ENCODE peak calls at places on chromosome 16, in nine cellular contexts. One of them, this sample, is unnamed.

GRCh38 chr16:54936979-54937672 is 6.5 kb downstream of the IRX5 start:
- DNase-seq in adipocyte: peak; percentile 51
- DNase-seq in HCT116: no peak
- DNase-seq in fibroblast of lung: no peak
- DNase-seq in IMR-90: no peak
- DNase-seq in GM23248: peak; percentile 93
- DNase-seq in mammary epithelial cell: peak; percentile 82
- DNase-seq in endodermal cell: peak; percentile 92
- DNase-seq in colonic mucosa: no peak
- DNase-seq in this sample: no peak

GRCh38 chr16:30998852-30999761 is 11.3 kb downstream of the STX1B start:
- DNase-seq in adipocyte: peak; percentile 18
- DNase-seq in HCT116: no peak
- DNase-seq in fibroblast of lung: no peak
- DNase-seq in IMR-90: no peak
- DNase-seq in GM23248: peak; percentile 60
- DNase-seq in mammary epithelial cell: no peak
- DNase-seq in endodermal cell: no peak
- DNase-seq in colonic mucosa: no peak
- DNase-seq in this sample: no peak

GRCh38 chr16:89025636-89026035 is 48.6 kb upstream of the CBFA2T3 start:
- DNase-seq in adipocyte: no peak
- DNase-seq in HCT116: no peak
- DNase-seq in fibroblast of lung: no peak
- DNase-seq in IMR-90: no peak
- DNase-seq in GM23248: no peak
- DNase-seq in mammary epithelial cell: no peak
- DNase-seq in endodermal cell: no peak
- DNase-seq in colonic mucosa: no peak
- DNase-seq in this sample: no peak

GRCh38 chr16:9256196-9256595 is 164.8 kb downstream of the HAPSTR1 start:
- DNase-seq in adipocyte: no peak
- DNase-seq in HCT116: peak; percentile 36
- DNase-seq in fibroblast of lung: no peak
- DNase-seq in IMR-90: no peak
- DNase-seq in GM23248: peak; percentile 16
- DNase-seq in mammary epithelial cell: no peak
- DNase-seq in endodermal cell: peak; percentile 95
- DNase-seq in colonic mucosa: peak; percentile 54
- DNase-seq in this sample: peak; percentile 77

GRCh38 chr16:15427648-15428239 is 6.6 kb upstream of the BMERB1 start:
- DNase-seq in adipocyte: peak; percentile 95
- DNase-seq in HCT116: peak; percentile 50
- DNase-seq in fibroblast of lung: peak; percentile 90
- DNase-seq in IMR-90: peak; percentile 84
- DNase-seq in GM23248: peak; percentile 90
- DNase-seq in mammary epithelial cell: no peak
- DNase-seq in endodermal cell: peak; percentile 61
- DNase-seq in colonic mucosa: peak; percentile 57
- DNase-seq in this sample: no peak

GRCh38 chr16:77782694-77783093 is 5.7 kb upstream of the VAT1L start:
- DNase-seq in adipocyte: no peak
- DNase-seq in HCT116: peak; percentile 7
- DNase-seq in fibroblast of lung: peak; percentile 48
- DNase-seq in IMR-90: peak; percentile 46
- DNase-seq in GM23248: peak; percentile 32
- DNase-seq in mammary epithelial cell: peak; percentile 11
- DNase-seq in endodermal cell: no peak
- DNase-seq in colonic mucosa: no peak
- DNase-seq in this sample: no peak

GRCh38 chr16:88049020-88049419 is 97.8 kb downstream of the BANP start:
- DNase-seq in adipocyte: no peak
- DNase-seq in HCT116: no peak
- DNase-seq in fibroblast of lung: no peak
- DNase-seq in IMR-90: no peak
- DNase-seq in GM23248: no peak
- DNase-seq in mammary epithelial cell: no peak
- DNase-seq in endodermal cell: no peak
- DNase-seq in colonic mucosa: no peak
- DNase-seq in this sample: no peak

GRCh38 chr16:2160915-2161551 is 5.5 kb downstream of the TRAF7 start:
- DNase-seq in adipocyte: peak; percentile 36
- DNase-seq in HCT116: no peak
- DNase-seq in fibroblast of lung: peak; percentile 67
- DNase-seq in IMR-90: peak; percentile 69
- DNase-seq in GM23248: peak; percentile 93
- DNase-seq in mammary epithelial cell: no peak
- DNase-seq in endodermal cell: no peak
- DNase-seq in colonic mucosa: peak; percentile 47
- DNase-seq in this sample: no peak

GRCh38 chr16:53509906-53510703 is 7.1 kb upstream of the AKTIP start:
- DNase-seq in adipocyte: peak; percentile 87
- DNase-seq in HCT116: peak; percentile 38
- DNase-seq in fibroblast of lung: peak; percentile 71
- DNase-seq in IMR-90: peak; percentile 62
- DNase-seq in GM23248: peak; percentile 79
- DNase-seq in mammary epithelial cell: peak; percentile 39
- DNase-seq in endodermal cell: peak; percentile 88
- DNase-seq in colonic mucosa: peak; percentile 58
- DNase-seq in this sample: peak; percentile 75

GRCh38 chr16:11835891-11836652 is 15.3 kb downstream of the RSL1D1 start:
- DNase-seq in adipocyte: peak; percentile 25
- DNase-seq in HCT116: no peak
- DNase-seq in fibroblast of lung: peak; percentile 27
- DNase-seq in IMR-90: peak; percentile 28
- DNase-seq in GM23248: peak; percentile 57
- DNase-seq in mammary epithelial cell: no peak
- DNase-seq in endodermal cell: peak; percentile 64
- DNase-seq in colonic mucosa: no peak
- DNase-seq in this sample: no peak

GRCh38 chr16:71439531-71439930 is 2.3 kb downstream of the TLE7 start:
- DNase-seq in adipocyte: no peak
- DNase-seq in HCT116: no peak
- DNase-seq in fibroblast of lung: no peak
- DNase-seq in IMR-90: no peak
- DNase-seq in GM23248: peak; percentile 18
- DNase-seq in mammary epithelial cell: no peak
- DNase-seq in endodermal cell: no peak
- DNase-seq in colonic mucosa: no peak
- DNase-seq in this sample: no peak

GRCh38 chr16:88923450-88923849 is 53.6 kb downstream of the CBFA2T3 start:
- DNase-seq in adipocyte: no peak
- DNase-seq in HCT116: no peak
- DNase-seq in fibroblast of lung: no peak
- DNase-seq in IMR-90: no peak
- DNase-seq in GM23248: no peak
- DNase-seq in mammary epithelial cell: no peak
- DNase-seq in endodermal cell: no peak
- DNase-seq in colonic mucosa: no peak
- DNase-seq in this sample: no peak

GRCh38 chr16:73615256-73615655 is 567.3 kb upstream of the ZFHX3 start:
- DNase-seq in adipocyte: no peak
- DNase-seq in HCT116: no peak
- DNase-seq in fibroblast of lung: peak; percentile 62
- DNase-seq in IMR-90: no peak
- DNase-seq in GM23248: no peak
- DNase-seq in mammary epithelial cell: no peak
- DNase-seq in endodermal cell: no peak
- DNase-seq in colonic mucosa: no peak
- DNase-seq in this sample: no peak

GRCh38 chr16:58733671-58734458 is at the start of gene GOT2:
- DNase-seq in adipocyte: peak; percentile 91
- DNase-seq in HCT116: peak; percentile 73
- DNase-seq in fibroblast of lung: peak; percentile 83
- DNase-seq in IMR-90: peak; percentile 79
- DNase-seq in GM23248: peak; percentile 92
- DNase-seq in mammary epithelial cell: peak; percentile 90
- DNase-seq in endodermal cell: peak; percentile 96
- DNase-seq in colonic mucosa: peak; percentile 87
- DNase-seq in this sample: peak; percentile 82

GRCh38 chr16:25224731-25225319 is 8.1 kb downstream of the AQP8 start:
- DNase-seq in adipocyte: no peak
- DNase-seq in HCT116: no peak
- DNase-seq in fibroblast of lung: no peak
- DNase-seq in IMR-90: no peak
- DNase-seq in GM23248: no peak
- DNase-seq in mammary epithelial cell: no peak
- DNase-seq in endodermal cell: no peak
- DNase-seq in colonic mucosa: no peak
- DNase-seq in this sample: no peak

GRCh38 chr16:89360760-89361435 is 129.5 kb downstream of the ANKRD11 start:
- DNase-seq in adipocyte: no peak
- DNase-seq in HCT116: no peak
- DNase-seq in fibroblast of lung: no peak
- DNase-seq in IMR-90: no peak
- DNase-seq in GM23248: no peak
- DNase-seq in mammary epithelial cell: no peak
- DNase-seq in endodermal cell: peak; percentile 90
- DNase-seq in colonic mucosa: no peak
- DNase-seq in this sample: no peak

GRCh38 chr16:23753908-23754593 is 775 bp upstream of the CHP2 start:
- DNase-seq in adipocyte: no peak
- DNase-seq in HCT116: no peak
- DNase-seq in fibroblast of lung: no peak
- DNase-seq in IMR-90: no peak
- DNase-seq in GM23248: no peak
- DNase-seq in mammary epithelial cell: no peak
- DNase-seq in endodermal cell: peak; percentile 70
- DNase-seq in colonic mucosa: no peak
- DNase-seq in this sample: no peak

GRCh38 chr16:27950488-27950887 is 113.0 kb downstream of the GSG1L start:
- DNase-seq in adipocyte: no peak
- DNase-seq in HCT116: no peak
- DNase-seq in fibroblast of lung: no peak
- DNase-seq in IMR-90: no peak
- DNase-seq in GM23248: no peak
- DNase-seq in mammary epithelial cell: no peak
- DNase-seq in endodermal cell: no peak
- DNase-seq in colonic mucosa: no peak
- DNase-seq in this sample: no peak
- H3K4me3 ChIP-seq in adipocyte: no peak overlapping the region
- H3K4me3 ChIP-seq in HCT116: no peak overlapping the region
- H3K4me3 ChIP-seq in fibroblast of lung: no peak overlapping the region
- H3K4me3 ChIP-seq in IMR-90: no peak overlapping the region
- H3K4me3 ChIP-seq in GM23248: no peak overlapping the region
- H3K4me3 ChIP-seq in mammary epithelial cell: no peak overlapping the region
- H3K4me3 ChIP-seq in endodermal cell: no peak overlapping the region
- H3K4me3 ChIP-seq in colonic mucosa: no peak overlapping the region
- H3K4me3 ChIP-seq in this sample: no peak overlapping the region

DNA sequence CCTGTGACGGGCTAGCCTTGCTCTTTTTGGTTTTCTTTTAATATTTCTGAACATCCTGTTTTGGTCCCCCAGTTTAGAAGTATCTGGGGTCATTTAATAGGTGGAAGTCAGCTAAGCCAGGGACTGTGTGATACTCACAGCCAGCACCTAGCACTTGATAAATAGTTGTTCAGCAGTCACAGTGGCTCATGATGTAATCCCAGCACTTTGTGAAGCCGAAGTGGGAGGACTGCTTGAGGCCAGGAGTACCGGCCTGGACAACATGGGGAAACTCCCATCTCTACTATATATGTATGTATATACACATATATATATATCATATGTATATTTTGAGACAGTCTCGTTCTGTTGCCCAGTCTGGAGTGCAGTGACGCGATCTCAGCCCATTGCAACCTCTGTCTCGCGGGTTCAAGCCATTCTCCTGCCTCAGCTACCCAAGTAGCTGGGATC is 1.8 kb upstream of the ZNRF1 start:
- DNase-seq in adipocyte: no peak
- DNase-seq in HCT116: no peak
- DNase-seq in fibroblast of lung: no peak
- DNase-seq in IMR-90: no peak
- DNase-seq in GM23248: no peak
- DNase-seq in mammary epithelial cell: no peak
- DNase-seq in endodermal cell: peak; percentile 55
- DNase-seq in colonic mucosa: no peak
- DNase-seq in this sample: no peak
- H3K9ac ChIP-seq in adipocyte: no peak overlapping the region
- H3K9ac ChIP-seq in HCT116: no peak overlapping the region
- H3K9ac ChIP-seq in fibroblast of lung: no peak overlapping the region
- H3K9ac ChIP-seq in IMR-90: no peak overlapping the region
- H3K9ac ChIP-seq in GM23248: no peak overlapping the region
- H3K9ac ChIP-seq in mammary epithelial cell: no peak overlapping the region
- H3K9ac ChIP-seq in endodermal cell: no peak overlapping the region
- H3K9ac ChIP-seq in colonic mucosa: no peak overlapping the region
- H3K9ac ChIP-seq in this sample: no peak overlapping the region

DNA sequence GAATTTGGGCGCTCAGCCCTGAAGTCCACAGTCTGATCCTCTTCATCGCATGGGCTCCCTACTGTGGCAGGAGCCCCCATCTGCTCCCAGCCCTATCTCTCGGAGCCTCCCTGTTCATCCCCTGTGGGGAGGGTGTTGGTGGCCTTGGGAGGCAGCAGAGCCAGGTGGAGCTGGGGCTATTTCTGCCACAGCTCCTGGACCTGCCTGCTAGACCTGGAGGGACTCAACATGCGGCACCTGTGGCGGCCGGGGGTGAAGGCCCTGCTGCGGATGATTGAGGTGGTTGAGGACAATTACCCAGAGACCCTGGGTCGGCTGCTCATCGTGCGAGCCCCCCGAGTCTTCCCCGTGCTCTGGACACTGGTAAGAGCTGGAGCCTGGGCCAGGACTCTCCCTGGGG is 30.5 kb downstream of the NAGPA start:
- DNase-seq in adipocyte: no peak
- DNase-seq in HCT116: no peak
- DNase-seq in fibroblast of lung: no peak
- DNase-seq in IMR-90: no peak
- DNase-seq in GM23248: no peak
- DNase-seq in mammary epithelial cell: no peak
- DNase-seq in endodermal cell: no peak
- DNase-seq in colonic mucosa: no peak
- DNase-seq in this sample: no peak
- H3K4me3 ChIP-seq in adipocyte: no peak overlapping the region
- H3K4me3 ChIP-seq in HCT116: no peak overlapping the region
- H3K4me3 ChIP-seq in fibroblast of lung: no peak overlapping the region
- H3K4me3 ChIP-seq in IMR-90: no peak overlapping the region
- H3K4me3 ChIP-seq in GM23248: no peak overlapping the region
- H3K4me3 ChIP-seq in mammary epithelial cell: no peak overlapping the region
- H3K4me3 ChIP-seq in endodermal cell: no peak overlapping the region
- H3K4me3 ChIP-seq in colonic mucosa: no peak overlapping the region
- H3K4me3 ChIP-seq in this sample: no peak overlapping the region

DNA sequence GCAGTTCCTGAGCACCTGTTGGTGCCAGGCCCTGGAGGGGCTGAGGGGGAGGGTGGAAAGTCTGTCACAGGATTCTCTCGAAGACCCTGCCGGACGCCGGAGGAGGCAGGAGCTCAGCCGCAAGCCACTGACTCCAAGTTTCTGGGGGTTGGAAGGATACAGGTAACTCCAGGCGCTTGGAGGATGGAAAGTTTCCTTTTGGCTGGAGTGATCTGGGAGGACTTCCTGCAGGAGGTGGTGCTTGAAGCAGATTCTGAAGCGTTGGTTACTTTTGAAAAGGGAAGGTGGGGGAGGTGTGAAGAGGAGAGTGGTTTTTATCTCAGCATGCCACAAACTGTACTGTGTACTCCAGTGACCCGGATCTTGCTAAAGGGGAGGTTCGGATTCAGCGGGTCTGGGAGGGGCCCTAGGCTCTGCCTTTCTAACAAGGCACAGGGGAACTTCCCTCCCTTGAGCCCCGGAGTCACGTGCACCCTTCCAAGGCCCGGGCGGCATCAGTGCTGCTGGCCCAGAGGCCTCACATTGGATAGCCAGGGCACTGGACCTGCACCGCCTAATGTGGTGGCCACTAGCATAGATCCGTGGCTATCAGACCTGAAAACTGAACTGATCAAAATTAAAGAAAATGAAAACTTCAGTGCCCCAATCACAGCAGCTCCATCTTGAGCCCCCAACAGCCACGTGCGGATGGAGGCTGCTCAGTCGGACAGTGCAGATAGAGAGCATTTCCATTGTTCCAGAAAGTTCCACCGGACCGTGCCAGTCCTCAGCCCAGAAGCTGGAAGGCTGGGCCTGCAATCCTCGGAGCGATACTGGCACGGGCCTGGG is 42.2 kb upstream of the GSE1 start:
- DNase-seq in adipocyte: no peak
- DNase-seq in HCT116: no peak
- DNase-seq in fibroblast of lung: no peak
- DNase-seq in IMR-90: no peak
- DNase-seq in GM23248: no peak
- DNase-seq in mammary epithelial cell: no peak
- DNase-seq in endodermal cell: no peak
- DNase-seq in colonic mucosa: no peak
- DNase-seq in this sample: no peak
- H3K9ac ChIP-seq in adipocyte: no peak overlapping the region
- H3K9ac ChIP-seq in HCT116: no peak overlapping the region
- H3K9ac ChIP-seq in fibroblast of lung: no peak overlapping the region
- H3K9ac ChIP-seq in IMR-90: no peak overlapping the region
- H3K9ac ChIP-seq in GM23248: no peak overlapping the region
- H3K9ac ChIP-seq in mammary epithelial cell: no peak overlapping the region
- H3K9ac ChIP-seq in endodermal cell: no peak overlapping the region
- H3K9ac ChIP-seq in colonic mucosa: peak overlapping the region; percentile 73
- H3K9ac ChIP-seq in this sample: peak overlapping the region; percentile 46

This sample was measured in NT2/D1.